ENCODE peak calls at places on chromosomes 3 and 15, in nine cellular contexts. P is HepG2, T is GM23338, S is HCT116, E is A549, U is K562, W is GM12878, K is SK-N-SH, O is Panc1. D is an unnamed sample.

GRCh38 chr3:76651784-76652183 is 388.1 kb upstream of the ROBO2 start:
- DNase-seq in K (no peak), O (no peak), T (peak), W (no peak), S (no peak), E (no peak), P (no peak), U (no peak), D (no peak)

GRCh38 chr3:179036226-179036625 is 35.4 kb downstream of the ZMAT3 start:
- DNase-seq in P (no peak), S (no peak), T (no peak), O (no peak), K (no peak), E (no peak), U (no peak), W (no peak), D (no peak)

GRCh38 chr3:38805765-38806386 is 10.1 kb downstream of the SCN10A start:
- DNase-seq in T (peak), O (no peak), P (peak), W (peak), E (peak), S (peak), U (peak), K (no peak), D (peak)

GRCh38 chr3:136069933-136070332 is 104.4 kb downstream of the PPP2R3A start:
- DNase-seq in E (no peak), W (no peak), T (no peak), K (no peak), U (no peak), S (no peak), P (no peak), O (no peak), D (no peak)

GRCh38 chr3:115588201-115588600 is 35.1 kb upstream of the GAP43 start:
- DNase-seq in E (no peak), U (no peak), S (no peak), P (no peak), O (no peak), W (no peak), T (no peak), K (no peak), D (no peak)

GRCh38 chr15:75921732-75922703 is 18.3 kb downstream of the FBXO22 start:
- DNase-seq in K (no peak), O (no peak), W (no peak), T (peak), P (peak), S (peak), E (no peak), U (peak), D (peak)

GRCh38 chr15:101068523-101068960 is 149.4 kb downstream of the LRRK1 start:
- DNase-seq in W (no peak), T (no peak), K (no peak), S (no peak), E (no peak), U (no peak), O (no peak), P (no peak), D (no peak)

GRCh38 chr15:62066663-62067447 is at the start of gene C2CD4A:
- DNase-seq in E (peak), W (no peak), O (no peak), U (no peak), T (peak), S (peak), P (peak), K (no peak), D (no peak)

GRCh38 chr3:16173696-16174355 is 654 bp upstream of the GALNT15 start:
- DNase-seq in W (no peak), E (no peak), U (no peak), T (no peak), P (no peak), O (no peak), K (no peak), S (no peak), D (no peak)

GRCh38 chr3:15630646-15631350 is 29.3 kb downstream of the BTD start:
- DNase-seq in W (no peak), U (peak), S (no peak), K (peak), T (peak), P (no peak), O (no peak), E (peak), D (no peak)

GRCh38 chr3:23859012-23859743 is 53.4 kb downstream of the UBE2E1 start:
- DNase-seq in U (no peak), E (no peak), K (no peak), T (no peak), W (no peak), O (no peak), P (no peak), S (no peak), D (no peak)

GRCh38 chr3:35201221-35201620 is 438.1 kb upstream of the ARPP21 start:
- DNase-seq in W (no peak), U (no peak), T (no peak), O (no peak), E (no peak), K (no peak), P (no peak), S (no peak), D (no peak)

GRCh38 chr15:74555192-74555591 is 14.2 kb downstream of the ARID3B start:
- DNase-seq in P (no peak), K (no peak), W (no peak), O (no peak), E (no peak), T (no peak), S (no peak), U (no peak), D (no peak)

GRCh38 chr3:14602804-14603644 is 48.5 kb upstream of the CCDC174 start:
- DNase-seq in T (peak), S (no peak), U (no peak), K (peak), O (no peak), E (peak), P (no peak), W (no peak), D (no peak)

GRCh38 chr3:36201546-36201945 is 178.8 kb upstream of the STAC start:
- DNase-seq in P (no peak), U (no peak), O (no peak), E (no peak), W (no peak), K (peak), S (no peak), T (peak), D (no peak)

GRCh38 chr3:169112153-169112892 is 551.2 kb downstream of the MECOM start:
- DNase-seq in P (peak), U (no peak), E (no peak), S (peak), K (no peak), W (no peak), T (no peak), O (no peak), D (no peak)

GRCh38 chr3:115580566-115580965 is 42.7 kb upstream of the GAP43 start:
- DNase-seq in U (no peak), E (no peak), K (peak), W (no peak), P (no peak), S (no peak), T (no peak), O (no peak), D (no peak)

GRCh38 chr3:47000198-47000815 is 20.8 kb downstream of the NBEAL2 start:
- DNase-seq in U (no peak), O (no peak), K (peak), W (no peak), T (no peak), S (no peak), P (no peak), E (no peak), D (no peak)

GRCh38 chr3:45035441-45036301 is 9.6 kb downstream of the CLEC3B start:
- DNase-seq in T (peak), P (no peak), W (no peak), S (no peak), E (no peak), O (no peak), K (peak), U (no peak), D (no peak)

GRCh38 chr3:112628038-112628437 is 12.9 kb downstream of the CCDC80 start:
- DNase-seq in T (no peak), U (no peak), O (no peak), P (no peak), K (no peak), S (no peak), W (no peak), E (no peak), D (no peak)

GRCh38 chr15:91073768-91074167 is 26.3 kb upstream of the SV2B start:
- DNase-seq in W (no peak), E (no peak), S (no peak), T (no peak), O (no peak), U (no peak), K (no peak), P (no peak), D (no peak)

GRCh38 chr15:32898991-32899613 is 181.3 kb downstream of the GREM1 start:
- DNase-seq in T (peak), K (peak), E (no peak), W (no peak), U (no peak), S (no peak), O (no peak), P (no peak), D (no peak)

GRCh38 chr15:77818484-77819270 is 186.0 kb upstream of the LINGO1 start:
- DNase-seq in S (no peak), U (no peak), W (no peak), E (no peak), T (peak), O (no peak), P (no peak), K (no peak), D (no peak)

GRCh38 chr3:151316267-151316991 is at the start of gene GPR87:
- DNase-seq in K (no peak), T (peak), O (no peak), W (no peak), U (no peak), E (peak), S (peak), P (no peak), D (no peak)

GRCh38 chr3:66133050-66133757 is 87.6 kb upstream of the SLC25A26 start:
- DNase-seq in K (no peak), E (no peak), S (no peak), U (no peak), O (no peak), W (no peak), T (no peak), P (peak), D (no peak)

GRCh38 chr3:78091478-78092119 is 1051.7 kb downstream of the ROBO2 start:
- DNase-seq in O (no peak), S (no peak), K (no peak), W (no peak), U (no peak), T (no peak), P (no peak), E (no peak), D (no peak)

GRCh38 chr3:78086150-78086549 is 1046.3 kb downstream of the ROBO2 start:
- DNase-seq in T (no peak), E (no peak), P (no peak), O (no peak), S (no peak), W (no peak), U (no peak), K (no peak), D (no peak)
- TF ChIP-seq REST in T (no peak), E (no peak), P (no peak), O (no peak), S (no peak), W (no peak), U (no peak), K (no peak), D (no peak)

GRCh38 chr3:186425788-186426730 is 64.0 kb upstream of the DGKG start:
- DNase-seq in K (no peak), S (no peak), O (no peak), W (no peak), E (peak), T (peak), P (no peak), U (no peak), D (peak)
- TF ChIP-seq REST in K (no peak), S (no peak), O (no peak), W (no peak), E (no peak), T (no peak), P (no peak), U (no peak), D (peak)

DNA sequence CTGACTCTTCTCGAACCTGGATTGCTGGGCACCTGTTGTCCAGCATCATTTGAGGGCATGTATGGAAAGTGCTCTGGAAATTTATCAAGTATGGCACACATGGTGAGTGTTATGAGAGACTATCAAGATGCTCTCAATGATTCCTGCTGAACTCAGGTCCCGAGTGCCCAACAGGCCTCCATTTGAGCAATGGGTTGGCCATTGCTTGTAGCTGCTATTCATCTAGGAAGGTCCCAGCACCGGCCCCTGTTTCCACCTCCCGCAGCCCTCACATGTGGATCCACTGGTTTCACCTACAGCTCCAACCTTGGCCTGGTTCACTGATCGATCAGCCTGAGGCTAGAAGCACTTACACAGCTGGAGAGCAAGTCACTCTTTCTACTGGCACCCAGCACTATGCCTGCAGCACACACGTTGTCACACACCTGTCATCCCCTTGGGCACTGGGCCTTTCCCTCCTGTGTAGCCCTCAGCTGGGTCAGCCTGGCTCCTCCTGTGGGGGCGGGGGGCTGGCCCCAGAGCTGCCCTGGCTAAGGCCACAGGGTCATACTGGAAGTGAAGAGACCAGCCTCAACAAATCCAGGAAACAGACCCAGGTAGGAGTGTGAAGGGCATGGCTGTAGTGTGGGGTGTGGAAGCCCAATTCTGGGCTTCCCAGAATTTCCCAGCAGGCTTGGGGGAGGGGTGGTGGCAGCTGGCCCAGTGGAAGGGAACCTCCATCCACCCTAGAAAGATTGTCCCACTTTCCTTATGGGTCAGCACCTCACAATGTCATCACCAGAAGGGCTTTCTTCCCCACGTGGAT is 41.7 kb upstream of the SMAD3 start:
- DNase-seq in E (no peak), S (no peak), T (no peak), W (no peak), O (no peak), U (no peak), P (no peak), K (no peak), D (no peak)
- TF ChIP-seq REST in E (no peak), S (no peak), T (no peak), W (no peak), O (no peak), U (no peak), P (no peak), K (no peak), D (no peak)

DNA sequence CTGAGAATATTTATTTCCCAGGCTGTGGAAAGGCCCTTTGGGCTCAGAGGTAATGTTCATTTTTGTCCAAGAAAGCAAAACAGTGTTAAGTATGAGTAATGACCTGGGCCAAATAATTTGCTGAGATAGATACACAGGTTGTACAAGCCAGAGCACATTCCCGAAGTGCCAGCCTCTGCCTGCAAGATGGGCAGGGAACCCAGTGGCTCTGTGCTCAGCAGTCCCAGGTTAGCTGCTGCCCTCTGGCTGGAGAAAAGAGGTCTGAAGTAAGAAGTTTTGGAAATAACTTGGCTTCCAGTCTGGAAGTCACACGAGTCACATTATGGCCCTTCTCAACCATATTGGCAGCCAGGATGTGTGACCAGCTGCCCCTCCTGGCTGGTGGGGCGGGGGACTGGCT is 20.2 kb downstream of the MYZAP start:
- DNase-seq in U (no peak), S (peak), T (peak), P (peak), O (no peak), E (peak), K (peak), W (no peak), D (no peak)
- TF ChIP-seq REST in U (no peak), S (no peak), T (no peak), P (no peak), O (no peak), E (no peak), K (no peak), W (no peak), D (no peak)

DNA sequence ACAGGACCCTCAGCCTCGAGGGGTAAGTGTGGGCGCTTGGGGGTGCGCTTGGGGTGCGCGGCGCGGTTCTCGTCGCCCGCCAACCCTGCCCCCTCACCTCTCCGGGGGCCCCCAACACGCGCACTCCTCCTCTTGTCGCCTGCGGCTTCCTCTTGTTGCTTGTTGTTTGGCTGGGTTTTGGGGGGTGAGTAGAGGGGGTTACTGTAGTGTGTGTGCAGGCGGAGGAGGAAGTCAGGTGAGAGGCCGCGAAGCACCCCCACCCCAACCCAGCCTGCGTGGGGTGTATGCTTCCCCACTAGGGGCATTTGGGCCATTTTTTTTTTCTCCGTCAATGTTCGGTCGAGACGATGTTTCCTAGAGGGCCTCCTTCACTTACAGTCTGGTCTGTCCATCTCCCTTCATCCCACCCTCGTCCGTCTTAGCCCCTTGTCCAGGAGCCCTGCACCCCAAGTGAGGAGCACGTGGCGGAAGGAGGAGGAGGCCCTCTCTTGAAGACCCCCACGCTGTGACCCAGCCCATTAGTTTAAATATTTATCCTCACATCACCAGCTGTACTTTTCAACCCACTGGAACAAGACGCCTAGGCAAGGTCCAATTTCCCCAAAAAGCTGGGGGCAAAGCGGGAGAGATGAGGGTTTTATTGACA is 20.4 kb upstream of the SATB1 start:
- DNase-seq in T (peak), P (no peak), S (no peak), O (no peak), U (no peak), K (peak), E (no peak), W (no peak), D (no peak)
- TF ChIP-seq REST in T (no peak), P (no peak), S (no peak), O (no peak), U (no peak), K (no peak), E (no peak), W (no peak), D (peak)

DNA sequence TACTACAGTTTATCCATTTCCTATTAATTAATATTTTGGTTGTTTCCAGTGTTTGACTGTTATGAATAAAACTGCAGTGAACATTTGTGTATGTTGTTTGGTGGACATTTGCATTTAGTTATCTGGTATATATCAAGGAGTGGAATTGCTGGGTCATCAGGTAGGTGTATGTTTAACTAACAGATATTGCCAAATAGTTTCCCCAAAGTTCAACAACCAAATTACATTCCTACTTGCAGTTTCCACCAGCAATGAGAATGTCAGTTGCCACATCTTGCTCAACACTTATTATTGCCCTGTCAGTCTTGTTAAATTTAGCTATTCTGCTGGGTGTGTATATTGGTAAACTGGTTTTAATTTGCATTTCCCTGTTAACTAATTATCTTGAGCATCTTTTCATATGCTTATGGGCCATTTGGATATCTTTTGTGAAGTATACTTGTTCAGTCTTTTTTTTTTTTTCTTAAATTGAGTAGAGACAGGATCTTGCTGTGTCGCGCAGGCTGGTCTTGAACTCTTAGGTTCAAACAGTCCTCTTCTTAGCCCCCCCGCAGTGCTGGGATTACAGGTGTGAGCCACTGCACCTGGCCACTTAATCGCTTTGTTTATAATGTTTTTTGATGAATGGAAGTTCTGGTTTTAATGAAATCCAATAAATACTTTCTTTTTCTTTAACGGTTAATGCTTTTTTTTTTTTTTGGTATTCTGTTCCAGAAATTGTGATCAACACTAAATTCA is 7.9 kb downstream of the FEM1B start:
- DNase-seq in K (no peak), P (peak), W (no peak), E (no peak), O (no peak), S (no peak), T (peak), U (no peak), D (peak)
- TF ChIP-seq REST in K (no peak), P (no peak), W (no peak), E (no peak), O (no peak), S (no peak), T (no peak), U (no peak), D (no peak)

GRCh38 chr15:89998141-89998661 is 2.9 kb upstream of the ZNF710 start:
- DNase-seq in O (no peak), U (peak), P (peak), E (peak), S (peak), W (no peak), K (no peak), T (no peak), D (no peak)
- TF ChIP-seq REST in O (no peak), U (no peak), P (no peak), E (no peak), S (no peak), W (no peak), K (no peak), T (no peak), D (no peak)

GRCh38 chr3:58160399-58160798 is 50.4 kb downstream of the DNASE1L3 start:
- DNase-seq in K (no peak), U (no peak), T (no peak), E (no peak), W (no peak), S (no peak), P (no peak), O (no peak), D (no peak)

GRCh38 chr3:58155838-58156237 is 54.9 kb downstream of the DNASE1L3 start:
- DNase-seq in E (no peak), S (no peak), W (no peak), P (no peak), O (no peak), K (no peak), T (no peak), U (no peak), D (no peak)

GRCh38 chr3:58154752-58155449 is 55.9 kb downstream of the DNASE1L3 start:
- DNase-seq in E (no peak), W (no peak), U (no peak), S (no peak), T (no peak), O (no peak), P (no peak), K (no peak), D (no peak)

GRCh38 chr3:58158427-58159153 is 52.2 kb downstream of the DNASE1L3 start:
- DNase-seq in O (no peak), K (no peak), P (no peak), U (no peak), T (no peak), E (no peak), W (no peak), S (no peak), D (no peak)

GRCh38 chr3:58157649-58158048 is 53.1 kb downstream of the DNASE1L3 start:
- DNase-seq in O (no peak), S (no peak), K (no peak), E (no peak), U (no peak), P (no peak), W (no peak), T (no peak), D (no peak)
- TF ChIP-seq REST in O (no peak), S (no peak), K (no peak), E (no peak), U (no peak), P (no peak), W (no peak), T (no peak), D (no peak)

DNA sequence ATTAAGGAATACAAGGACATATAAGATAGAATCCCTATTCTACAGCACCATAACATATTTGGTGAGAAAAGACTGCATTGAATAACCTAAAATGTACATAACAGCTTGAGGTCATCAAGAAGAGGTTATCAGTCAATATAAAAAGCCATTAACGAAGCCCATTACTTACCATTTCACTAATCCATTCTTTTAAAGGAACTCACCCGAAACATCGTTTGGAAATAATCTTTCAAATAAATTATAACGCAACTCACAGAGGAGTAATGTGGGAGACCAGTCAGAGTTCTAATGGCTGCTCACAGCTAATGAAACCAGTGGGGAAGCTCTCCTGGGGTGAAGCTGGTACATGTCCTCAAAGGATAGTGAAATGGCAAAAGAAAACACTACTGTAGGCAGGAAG is 188.4 kb downstream of the TBC1D5 start:
- DNase-seq in S (no peak), W (no peak), O (no peak), E (no peak), P (no peak), T (no peak), K (no peak), U (no peak), D (no peak)
- TF ChIP-seq REST in S (no peak), W (no peak), O (no peak), E (no peak), P (no peak), T (no peak), K (no peak), U (no peak), D (no peak)